ENCODE peak calls at places on chromosomes 13 and 19, in nine cellular contexts. V is foreskin fibroblast, O is gastrocnemius medialis, C is A549, H is right lobe of liver, W is astrocyte of the cerebellum, B is HFF-Myc, J is fibroblast of pulmonary artery, Y is pancreas. K is an unnamed sample.

GRCh38 chr19:45251452-45252354 is 632 bp downstream of the MARK4 start:
- DNase-seq in V (peak; percentile 44), O (no peak), C (no peak), H (no peak), W (no peak), B (no peak), J (no peak), Y (peak; percentile 51), K (no peak)

GRCh38 chr19:16376649-16377048 is 52.0 kb downstream of the KLF2 start:
- DNase-seq in V (no peak), O (no peak), C (peak; percentile 33), H (no peak), W (no peak), B (no peak), J (no peak), Y (no peak), K (no peak)

GRCh38 chr13:51324714-51325440 is 14.6 kb upstream of the SERPINE3 start:
- DNase-seq in V (no peak), O (no peak), C (no peak), H (no peak), W (no peak), B (no peak), J (no peak), Y (no peak), K (no peak)

GRCh38 chr13:113820813-113821651 is 42.8 kb downstream of the GAS6 start:
- DNase-seq in V (peak; percentile 99), O (peak; percentile 96), C (peak; percentile 40), H (no peak), W (peak; percentile 95), B (peak; percentile 93), J (peak; percentile 92), Y (peak; percentile 34), K (no peak)

GRCh38 chr19:11964496-11964857 is 363 bp upstream of the ZNF763 start:
- DNase-seq in V (no peak), O (no peak), C (no peak), H (no peak), W (no peak), B (no peak), J (no peak), Y (peak; percentile 37), K (no peak)

GRCh38 chr13:55007681-55008080 is 1979.1 kb downstream of the OLFM4 start:
- DNase-seq in V (no peak), O (no peak), C (no peak), H (no peak), W (no peak), B (no peak), J (no peak), Y (no peak), K (no peak)

GRCh38 chr19:10870501-10870954 is 825 bp upstream of the CARM1 start:
- DNase-seq in V (no peak), O (no peak), C (no peak), H (no peak), W (no peak), B (no peak), J (no peak), Y (no peak), K (no peak)

GRCh38 chr13:96952592-96952991 is 41.7 kb downstream of the OXGR1 start:
- DNase-seq in V (no peak), O (no peak), C (no peak), H (no peak), W (no peak), B (no peak), J (no peak), Y (no peak), K (no peak)

GRCh38 chr19:4388171-4389063 is 11.9 kb downstream of the SH3GL1 start:
- DNase-seq in V (no peak), O (peak; percentile 80), C (no peak), H (peak; percentile 82), W (no peak), B (no peak), J (no peak), Y (no peak), K (peak; percentile 82)

GRCh38 chr19:29967623-29968022 is 25.6 kb downstream of the URI1 start:
- DNase-seq in V (peak; percentile 25), O (no peak), C (no peak), H (no peak), W (no peak), B (no peak), J (peak; percentile 57), Y (no peak), K (peak; percentile 26)

GRCh38 chr19:49491030-49491803 is 3.8 kb downstream of the RPL13A start:
- DNase-seq in V (no peak), O (no peak), C (no peak), H (no peak), W (no peak), B (no peak), J (no peak), Y (no peak), K (no peak)

GRCh38 chr19:46134527-46134926 is 10.0 kb upstream of the IGFL3 start:
- DNase-seq in V (peak; percentile 64), O (no peak), C (no peak), H (no peak), W (no peak), B (no peak), J (peak; percentile 69), Y (no peak), K (no peak)

GRCh38 chr19:45103625-45104319 is 10.8 kb downstream of the PPP1R37 start:
- DNase-seq in V (no peak), O (no peak), C (no peak), H (no peak), W (no peak), B (no peak), J (no peak), Y (no peak), K (no peak)

DNA sequence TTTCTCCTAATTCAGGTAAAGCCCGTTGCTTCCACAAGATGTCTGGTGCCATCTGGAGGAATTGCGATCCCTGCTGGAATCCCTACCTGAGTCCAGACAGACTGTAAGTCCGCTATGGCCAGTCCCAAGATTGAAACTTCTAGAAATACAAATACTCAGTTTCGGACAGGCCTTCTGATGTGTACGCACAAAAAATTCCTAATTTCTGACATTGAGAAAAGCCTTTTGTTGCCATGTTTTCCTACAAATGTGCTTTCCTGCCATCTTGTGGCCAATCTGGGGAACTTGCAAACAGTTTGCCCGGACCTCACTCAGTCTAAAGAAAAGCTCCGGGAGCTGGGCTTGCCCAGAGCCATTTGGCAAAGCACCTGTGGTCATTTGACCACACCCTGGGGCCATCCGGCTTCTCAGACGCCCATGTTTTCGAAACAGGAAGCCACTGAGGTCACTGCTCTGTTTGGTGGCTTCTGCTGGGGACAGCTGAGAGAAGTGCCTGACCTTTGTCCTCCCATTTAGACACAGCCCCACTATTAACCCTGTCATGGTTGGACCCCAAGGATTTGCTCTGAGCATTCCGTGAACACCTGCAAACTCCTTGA is 79.4 kb downstream of the SLC15A1 start:
- DNase-seq in V (peak; percentile 84), O (peak; percentile 86), C (peak; percentile 75), H (peak; percentile 92), W (peak; percentile 68), B (peak; percentile 49), J (peak; percentile 83), Y (peak; percentile 64), K (peak; percentile 46)
- H3K4me3 ChIP-seq in V (no peak overlapping the region), O (no peak overlapping the region), C (no peak overlapping the region), H (no peak overlapping the region), W (no peak overlapping the region), B (no peak overlapping the region), J (no peak overlapping the region), Y (no peak overlapping the region), K (no peak overlapping the region)

GRCh38 chr19:39130337-39131254 is 5.0 kb downstream of the PAK4 start:
- DNase-seq in V (no peak), O (no peak), C (no peak), H (no peak), W (no peak), B (no peak), J (no peak), Y (no peak), K (no peak)

GRCh38 chr19:39126593-39127187 is 1.1 kb downstream of the PAK4 start:
- DNase-seq in V (peak; percentile 70), O (no peak), C (peak; percentile 100), H (peak; percentile 85), W (peak; percentile 46), B (no peak), J (peak; percentile 31), Y (peak; percentile 82), K (peak; percentile 73)

GRCh38 chr19:39129116-39129515 is 3.5 kb downstream of the PAK4 start:
- DNase-seq in V (no peak), O (no peak), C (no peak), H (no peak), W (no peak), B (no peak), J (no peak), Y (no peak), K (no peak)

GRCh38 chr19:39127812-39128510 is 2.4 kb downstream of the PAK4 start:
- DNase-seq in V (peak; percentile 50), O (no peak), C (no peak), H (peak; percentile 84), W (no peak), B (no peak), J (no peak), Y (peak; percentile 92), K (no peak)

GRCh38 chr19:39128511-39129079 is 3.0 kb downstream of the PAK4 start:
- DNase-seq in V (peak; percentile 55), O (no peak), C (no peak), H (no peak), W (no peak), B (no peak), J (no peak), Y (peak; percentile 28), K (no peak)
- TF ChIP-seq CTCF in V (peak; percentile 13), O (no peak), C (no peak), H (no peak), W (peak; percentile 22), B (no peak), J (no peak), Y (no peak), K (no peak)

GRCh38 chr13:41008349-41008980 is 10.7 kb downstream of the ELF1 start:
- DNase-seq in V (peak; percentile 84), O (no peak), C (no peak), H (no peak), W (no peak), B (no peak), J (peak; percentile 79), Y (no peak), K (no peak)
- H3K4me3 ChIP-seq in V (no peak overlapping the region), O (no peak overlapping the region), C (peak overlapping the region; percentile 26), H (peak overlapping the region; percentile 30), W (no peak overlapping the region), B (no peak overlapping the region), J (no peak overlapping the region), Y (no peak overlapping the region), K (no peak overlapping the region)

GRCh38 chr19:18280247-18281081 is 958 bp downstream of the JUND start:
- DNase-seq in V (peak; percentile 89), O (peak; percentile 85), C (peak; percentile 48), H (peak; percentile 87), W (no peak), B (no peak), J (peak; percentile 75), Y (peak; percentile 86), K (no peak)

GRCh38 chr19:18281082-18282020 is at the start of gene JUND:
- DNase-seq in V (peak; percentile 100), O (peak; percentile 97), C (peak; percentile 62), H (peak; percentile 98), W (peak; percentile 94), B (peak; percentile 85), J (peak; percentile 99), Y (peak; percentile 99), K (peak; percentile 88)

GRCh38 chr19:18279516-18280246 is 1.7 kb downstream of the JUND start:
- DNase-seq in V (peak; percentile 98), O (peak; percentile 93), C (peak; percentile 65), H (peak; percentile 95), W (peak; percentile 83), B (no peak), J (peak; percentile 94), Y (peak; percentile 92), K (peak; percentile 83)

GRCh38 chr19:18279266-18279515 is 2.2 kb downstream of the JUND start:
- DNase-seq in V (no peak), O (no peak), C (no peak), H (no peak), W (no peak), B (no peak), J (no peak), Y (no peak), K (no peak)

GRCh38 chr19:18278521-18279265 is 2.7 kb downstream of the JUND start:
- DNase-seq in V (no peak), O (no peak), C (no peak), H (no peak), W (no peak), B (no peak), J (peak; percentile 55), Y (no peak), K (no peak)
- TF ChIP-seq CTCF in V (peak; percentile 18), O (no peak), C (peak; percentile 23), H (peak; percentile 32), W (peak; percentile 33), B (peak; percentile 36), J (peak; percentile 33), Y (no peak), K (peak; percentile 29)